ENCODE peak calls at places on chromosomes 11 and 22, in six cellular contexts. G is ELR, O is heart right ventricle, T is HS-5, D is kidney epithelial cell, J is cardiac septum. F is an unnamed sample.

GRCh38 chr11:44596541-44597276 is 31.2 kb downstream of the CD82 start:
- DNase-seq in O (no peak), G (no peak), D (no peak), J (no peak), T (no peak), F (no peak)

GRCh38 chr11:117186431-117186761 is 7.9 kb downstream of the SIDT2 start:
- DNase-seq in T (no peak), G (no peak), O (no peak), J (peak), D (no peak), F (no peak)

GRCh38 chr11:2293396-2294339 is 8.1 kb downstream of the C11orf21 start:
- DNase-seq in J (peak), G (no peak), O (no peak), T (no peak), D (no peak), F (no peak)

GRCh38 chr11:96228472-96228871 is 114.5 kb downstream of the MAML2 start:
- DNase-seq in O (peak), G (peak), J (peak), T (peak), D (peak), F (no peak)

GRCh38 chr11:101508370-101508769 is 75.4 kb downstream of the TRPC6 start:
- DNase-seq in D (no peak), J (no peak), O (no peak), G (no peak), T (no peak), F (no peak)

GRCh38 chr11:128552783-128553661 is 34.3 kb downstream of the ETS1 start:
- DNase-seq in D (peak), O (no peak), T (no peak), J (no peak), G (no peak), F (no peak)

GRCh38 chr22:39713799-39714290 is 143.3 kb downstream of the CACNA1I start:
- DNase-seq in O (no peak), G (no peak), D (no peak), J (no peak), T (no peak), F (no peak)

GRCh38 chr11:579830-580601 is 3.7 kb downstream of the PHRF1 start:
- DNase-seq in D (no peak), G (no peak), T (no peak), O (no peak), J (no peak), F (no peak)

GRCh38 chr11:129766858-129767604 is 48.6 kb upstream of the TMEM45B start:
- DNase-seq in D (no peak), O (no peak), G (peak), T (no peak), J (no peak), F (no peak)

GRCh38 chr22:30266445-30267381 is at the start of gene OSM:
- DNase-seq in T (no peak), G (no peak), O (peak), J (peak), D (no peak), F (no peak)

GRCh38 chr11:132234878-132235277 is 864.5 kb downstream of the NTM start:
- DNase-seq in O (no peak), G (peak), D (peak), T (peak), J (no peak), F (no peak)

GRCh38 chr22:29334148-29334547 is 18.7 kb upstream of the RASL10A start:
- DNase-seq in J (no peak), D (no peak), O (no peak), T (no peak), G (no peak), F (no peak)

GRCh38 chr11:114441921-114442320 is 2.7 kb downstream of the REXO2 start:
- DNase-seq in T (no peak), G (no peak), J (no peak), D (no peak), O (no peak), F (no peak)

GRCh38 chr22:25193130-25193529 is 6.5 kb upstream of the CRYBB3 start:
- DNase-seq in T (no peak), J (no peak), O (no peak), D (no peak), G (no peak), F (no peak)

GRCh38 chr22:31103899-31104694 is 3.3 kb downstream of the SELENOM start:
- DNase-seq in J (no peak), T (no peak), G (no peak), O (peak), D (no peak), F (no peak)

GRCh38 chr11:68938816-68939582 is 35.3 kb downstream of the IGHMBP2 start:
- DNase-seq in D (no peak), G (no peak), T (no peak), J (no peak), O (no peak), F (no peak)

GRCh38 chr11:111039982-111040381 is 205.5 kb upstream of the POU2AF2 start:
- DNase-seq in G (no peak), J (no peak), D (no peak), T (no peak), O (no peak), F (no peak)

GRCh38 chr11:18005376-18006129 is 7.3 kb downstream of the SERGEF start:
- DNase-seq in J (no peak), O (no peak), D (no peak), T (no peak), G (no peak), F (no peak)

GRCh38 chr22:41478891-41479521 is 10.1 kb downstream of the ACO2 start:
- DNase-seq in T (no peak), G (no peak), D (no peak), J (no peak), O (no peak), F (no peak)

GRCh38 chr22:19840955-19841640 is 13.6 kb downstream of the GNB1L start:
- DNase-seq in J (no peak), O (no peak), T (no peak), D (no peak), G (peak), F (no peak)

GRCh38 chr22:47210112-47210657 is 447.7 kb downstream of the TBC1D22A start:
- DNase-seq in D (no peak), T (no peak), O (no peak), G (no peak), J (no peak), F (no peak)

GRCh38 chr11:9072790-9073189 is 18.6 kb downstream of the SCUBE2 start:
- DNase-seq in J (no peak), O (no peak), D (no peak), T (no peak), G (no peak), F (no peak)

GRCh38 chr11:122711831-122712378 is 56.4 kb downstream of the UBASH3B start:
- DNase-seq in G (peak), D (no peak), T (no peak), J (no peak), O (no peak), F (no peak)

GRCh38 chr11:46457659-46458058 is 66.1 kb upstream of the CHRM4 start:
- DNase-seq in T (no peak), J (no peak), O (no peak), G (no peak), D (no peak), F (no peak)

GRCh38 chr11:16223558-16223957 is 132.8 kb downstream of the SOX6 start:
- DNase-seq in J (no peak), O (no peak), T (no peak), D (no peak), G (no peak), F (no peak)

GRCh38 chr22:50260801-50261614 is 475 bp downstream of the MAPK12 start:
- DNase-seq in D (no peak), G (peak), J (no peak), T (no peak), O (peak), F (no peak)

GRCh38 chr11:9675691-9676090 is 11.8 kb downstream of the SWAP70 start:
- DNase-seq in G (no peak), T (no peak), O (no peak), D (no peak), J (no peak), F (no peak)

GRCh38 chr11:84215671-84216070 is 929.5 kb upstream of the CCDC90B start:
- DNase-seq in O (no peak), J (no peak), D (no peak), T (no peak), G (no peak), F (no peak)

GRCh38 chr11:66529655-66530054 is 16.2 kb downstream of the ZDHHC24 start:
- DNase-seq in G (no peak), J (no peak), O (no peak), T (no peak), D (no peak), F (no peak)

GRCh38 chr11:131331546-131331945 is 38.9 kb upstream of the NTM start:
- DNase-seq in O (no peak), G (no peak), J (no peak), T (no peak), D (no peak), F (no peak)

GRCh38 chr22:46453006-46453828 is 84.2 kb downstream of the CELSR1 start:
- DNase-seq in D (no peak), O (no peak), G (no peak), T (no peak), J (no peak), F (no peak)

GRCh38 chr22:33825761-33826160 is 94.5 kb downstream of the LARGE1 start:
- DNase-seq in O (no peak), G (no peak), T (no peak), J (no peak), D (no peak), F (no peak)

GRCh38 chr11:62446091-62446490 is 27.3 kb downstream of the SCGB1A1 start:
- DNase-seq in J (no peak), T (no peak), O (no peak), G (no peak), D (no peak), F (no peak)

GRCh38 chr11:9178716-9179115 is 86.4 kb downstream of the DENND5A start:
- DNase-seq in D (no peak), T (no peak), J (no peak), G (no peak), O (no peak), F (no peak)

GRCh38 chr11:60995798-60996197 is 24.3 kb downstream of the CD6 start:
- DNase-seq in J (no peak), O (no peak), D (no peak), G (no peak), T (no peak), F (no peak)

GRCh38 chr11:72826191-72826941 is 12.2 kb downstream of the ATG16L2 start:
- DNase-seq in G (no peak), O (no peak), D (no peak), T (no peak), J (no peak), F (no peak)

GRCh38 chr11:104812416-104812815 is 85.8 kb downstream of the CASP12 start:
- DNase-seq in T (no peak), J (no peak), O (no peak), G (no peak), D (no peak), F (no peak)

F was measured in SK-N-MC.